ENCODE peak calls at places on chromosome X, in nine cellular contexts. O is ACHN; I is EH; E is activated CD4-positive, alpha-beta T cell treated with anti-CD3 and anti-CD28 coated beads for 48 hours; B is adrenal gland; Y is activated naive CD4-positive, alpha-beta T cell; U is iris pigment epithelial cell; L is CD8-positive, alpha-beta memory T cell; H is stimulated activated CD4-positive, alpha-beta T cell treated with anti-CD3 and anti-CD28 coated beads, TNF-alpha, amount 100 ng/mL, for 4 hours. S is an unnamed sample.

GRCh38 chrX:55099162-55099561 is 10.3 kb downstream of the PAGE2 start:
- DNase-seq in H (no peak), I (no peak), E (no peak), L (no peak), U (no peak), B (no peak), O (no peak), Y (no peak), S (no peak)

GRCh38 chrX:71095971-71096701 is 485 bp downstream of the FOXO4 start:
- DNase-seq in U (no peak), L (peak; percentile 61), I (peak; percentile 54), O (no peak), Y (no peak), E (no peak), H (no peak), B (no peak), S (peak; percentile 59)

GRCh38 chrX:45295587-45295986 is 94.9 kb upstream of the DIPK2B start:
- DNase-seq in Y (no peak), B (no peak), I (peak; percentile 70), U (peak; percentile 69), L (no peak), E (no peak), O (peak; percentile 71), H (no peak), S (no peak)

GRCh38 chrX:18640686-18641085 is 31.2 kb downstream of the RS1 start:
- DNase-seq in L (no peak), I (peak; percentile 11), E (no peak), H (no peak), O (no peak), B (no peak), Y (no peak), U (no peak), S (no peak)

GRCh38 chrX:43469391-43470054 is 186.6 kb upstream of the MAOA start:
- DNase-seq in I (no peak), L (no peak), B (no peak), U (no peak), E (no peak), O (no peak), H (no peak), Y (no peak), S (no peak)

GRCh38 chrX:143580266-143580665 is 55.6 kb downstream of the SLITRK4 start:
- DNase-seq in Y (no peak), O (no peak), I (no peak), E (no peak), L (no peak), H (no peak), B (peak; percentile 82), U (no peak), S (no peak)

GRCh38 chrX:69133561-69134542 is 31.4 kb downstream of the PJA1 start:
- DNase-seq in I (peak; percentile 87), L (no peak), E (no peak), Y (no peak), O (peak; percentile 62), U (peak; percentile 71), B (peak; percentile 57), H (no peak), S (no peak)

GRCh38 chrX:37779857-37780256 is at the start of gene CYBB:
- DNase-seq in O (no peak), L (no peak), Y (no peak), E (no peak), B (no peak), U (no peak), H (no peak), I (no peak), S (no peak)

GRCh38 chrX:148311544-148311943 is 188.9 kb upstream of the AFF2 start:
- DNase-seq in H (no peak), L (no peak), Y (no peak), O (no peak), E (no peak), U (no peak), I (no peak), B (no peak), S (no peak)

GRCh38 chrX:133415276-133416105 is at the start of gene GPC4:
- DNase-seq in B (peak; percentile 56), Y (no peak), H (no peak), O (peak; percentile 33), I (peak; percentile 0), U (peak; percentile 14), E (no peak), L (no peak), S (no peak)

GRCh38 chrX:81174286-81174685 is 27.4 kb downstream of the HMGN5 start:
- DNase-seq in H (no peak), Y (no peak), B (no peak), I (peak; percentile 38), U (peak; percentile 24), O (peak; percentile 32), L (no peak), E (no peak), S (no peak)

GRCh38 chrX:85004255-85004654 is 578 bp downstream of the APOOL start:
- DNase-seq in L (no peak), H (no peak), O (peak; percentile 6), U (peak; percentile 47), Y (no peak), I (peak; percentile 23), E (no peak), B (no peak), S (no peak)

GRCh38 chrX:139890991-139891700 is 41.7 kb downstream of the ATP11C start:
- DNase-seq in I (peak; percentile 86), Y (no peak), H (no peak), L (no peak), E (no peak), B (no peak), U (peak; percentile 79), O (peak; percentile 56), S (no peak)

GRCh38 chrX:136047001-136047642 is 61.9 kb downstream of the SLC9A6 start:
- DNase-seq in Y (no peak), I (peak; percentile 76), O (no peak), H (no peak), L (no peak), U (no peak), E (no peak), B (no peak), S (no peak)

GRCh38 chrX:83186632-83187031 is 321.5 kb upstream of the POU3F4 start:
- DNase-seq in Y (no peak), H (no peak), U (no peak), E (no peak), O (no peak), L (no peak), I (no peak), B (no peak), S (no peak)

GRCh38 chrX:104430720-104431119 is 135.3 kb upstream of the IL1RAPL2 start:
- DNase-seq in O (no peak), L (no peak), U (no peak), E (no peak), H (no peak), I (no peak), Y (no peak), B (no peak), S (no peak)

GRCh38 chrX:63686878-63687714 is 97.9 kb downstream of the ARHGEF9 start:
- DNase-seq in I (peak; percentile 76), U (peak; percentile 36), H (no peak), Y (no peak), E (peak; percentile 3), O (peak; percentile 31), L (no peak), B (no peak), S (no peak)

GRCh38 chrX:13452283-13452682 is 117.1 kb upstream of the EGFL6 start:
- DNase-seq in E (no peak), U (no peak), O (no peak), L (no peak), B (no peak), H (no peak), Y (no peak), I (peak; percentile 41), S (no peak)

GRCh38 chrX:3345281-3346081 is 971 bp downstream of the MXRA5 start:
- DNase-seq in B (peak; percentile 77), U (peak; percentile 29), L (no peak), Y (no peak), E (no peak), I (peak; percentile 73), H (no peak), O (peak; percentile 5), S (no peak)

GRCh38 chrX:32443841-32444240 is 767.5 kb downstream of the DMD start:
- DNase-seq in H (no peak), U (no peak), O (no peak), Y (no peak), I (no peak), L (no peak), B (no peak), E (no peak), S (no peak)

GRCh38 chrX:39260965-39261364 is 459.7 kb downstream of the MID1IP1 start:
- DNase-seq in Y (no peak), L (no peak), H (no peak), O (no peak), B (no peak), E (no peak), U (peak; percentile 13), I (no peak), S (no peak)

GRCh38 chrX:110667706-110668105 is 127.9 kb downstream of the CHRDL1 start:
- DNase-seq in O (no peak), L (no peak), I (peak; percentile 5), B (no peak), U (no peak), Y (no peak), H (no peak), E (no peak), S (no peak)

GRCh38 chrX:78643106-78643505 is 16.0 kb downstream of the RTL3 start:
- DNase-seq in U (no peak), Y (no peak), I (peak; percentile 84), H (no peak), O (no peak), E (no peak), B (no peak), L (no peak), S (no peak)

GRCh38 chrX:74353984-74354383 is 50.0 kb downstream of the ZCCHC13 start:
- DNase-seq in E (no peak), I (no peak), O (no peak), L (no peak), U (no peak), Y (no peak), H (no peak), B (no peak), S (no peak)

GRCh38 chrX:40646489-40647306 is 663 bp downstream of the CXorf38 start:
- DNase-seq in O (peak; percentile 9), H (no peak), E (peak; percentile 25), Y (no peak), B (peak; percentile 61), I (peak; percentile 54), L (peak; percentile 6), U (peak; percentile 40), S (peak; percentile 18)

GRCh38 chrX:119495734-119496520 is 27.7 kb downstream of the SLC25A5 start:
- DNase-seq in B (no peak), O (no peak), U (no peak), L (no peak), Y (no peak), I (no peak), H (no peak), E (no peak), S (no peak)

GRCh38 chrX:43350935-43351334 is 305.2 kb upstream of the MAOA start:
- DNase-seq in U (no peak), I (no peak), L (no peak), H (no peak), O (no peak), E (no peak), Y (no peak), B (no peak), S (no peak)

GRCh38 chrX:154748712-154749339 is 2.1 kb downstream of the GAB3 start:
- DNase-seq in B (peak; percentile 57), H (no peak), O (peak; percentile 51), L (no peak), Y (no peak), I (peak; percentile 66), U (peak; percentile 53), E (peak; percentile 51), S (peak; percentile 43)

GRCh38 chrX:38799995-38800394 is 1.3 kb upstream of the MID1IP1 start:
- DNase-seq in U (no peak), H (no peak), B (no peak), O (no peak), E (no peak), Y (no peak), I (no peak), L (no peak), S (no peak)

S was measured in NK-92 treated with Interleukin-12 subunit alpha and Interleukin-12 subunit beta, amount 100 ng/mL, for 24 hours.